ENCODE peak calls at places on chromosomes 1 and 21, in four cellular contexts. W is HEK293T, K is K562, V is HepG2. C is an unnamed sample.
A peak's percentile ranks its signal among the peaks of the same experiment; 100 is the strongest.

GRCh38 chr1:20075345-20075744 is 5.4 kb downstream of the PLA2G5 start:
- DNase-seq in W (no peak), K (no peak), V (no peak), C (no peak)

GRCh38 chr1:7350804-7351203 is 420.3 kb upstream of the VAMP3 start:
- DNase-seq in W (no peak), K (no peak), V (no peak), C (no peak)

GRCh38 chr1:6039031-6039430 is 6.7 kb upstream of the KCNAB2 start:
- DNase-seq in W (no peak), K (no peak), V (no peak), C (no peak)

GRCh38 chr1:92851729-92852128 is 19.9 kb downstream of the RPL5 start:
- DNase-seq in W (no peak), K (peak; percentile 38), V (no peak), C (no peak)

GRCh38 chr1:16124377-16125087 is 31.3 kb downstream of the EPHA2 start:
- DNase-seq in W (no peak), K (no peak), V (no peak), C (no peak)

GRCh38 chr1:119475866-119476439 is 31.1 kb upstream of the HSD3B1 start:
- DNase-seq in W (peak; percentile 85), K (peak; percentile 64), V (peak; percentile 46), C (peak; percentile 88)

GRCh38 chr1:167472729-167473529 is 45.4 kb downstream of the CD247 start:
- DNase-seq in W (no peak), K (no peak), V (no peak), C (no peak)

GRCh38 chr1:90707363-90707710 is 9.8 kb downstream of the BARHL2 start:
- DNase-seq in W (peak; percentile 75), K (peak; percentile 58), V (peak; percentile 33), C (peak; percentile 87)

GRCh38 chr1:107806902-107807301 is 158.1 kb downstream of the VAV3 start:
- DNase-seq in W (no peak), K (no peak), V (no peak), C (no peak)

GRCh38 chr1:212628813-212629415 is 20.4 kb downstream of the ATF3 start:
- DNase-seq in W (no peak), K (no peak), V (peak; percentile 70), C (no peak)

GRCh38 chr1:186297439-186297838 is 77.6 kb downstream of the TPR start:
- DNase-seq in W (no peak), K (no peak), V (no peak), C (no peak)

GRCh38 chr1:244067893-244068292 is 16.8 kb downstream of the ZBTB18 start:
- DNase-seq in W (no peak), K (no peak), V (peak; percentile 50), C (no peak)

GRCh38 chr1:201941420-201942128 is 4.8 kb downstream of the LMOD1 start:
- DNase-seq in W (peak; percentile 35), K (peak; percentile 96), V (peak; percentile 49), C (peak; percentile 83)

GRCh38 chr1:29820401-29820800 is 584.1 kb downstream of the PTPRU start:
- DNase-seq in W (no peak), K (no peak), V (no peak), C (no peak)

GRCh38 chr21:29985866-29986265 is 46.1 kb upstream of the GRIK1 start:
- DNase-seq in W (no peak), K (no peak), V (no peak), C (no peak)

GRCh38 chr1:209672705-209673630 is 2.2 kb upstream of the G0S2 start:
- DNase-seq in W (no peak), K (peak; percentile 32), V (no peak), C (no peak)
- TF ChIP-seq ELF4 in W (no peak), K (no peak), V (no peak), C (no peak)

GRCh38 chr1:54463259-54464030 is 57.3 kb upstream of the SSBP3 start:
- DNase-seq in W (no peak), K (peak; percentile 64), V (no peak), C (no peak)
- TF ChIP-seq ELF4 in W (no peak), K (no peak), V (no peak), C (no peak)

GRCh38 chr1:173432331-173432730 is 44.8 kb upstream of the PRDX6 start:
- DNase-seq in W (no peak), K (no peak), V (no peak), C (no peak)

GRCh38 chr1:173433927-173434326 is 43.2 kb upstream of the PRDX6 start:
- DNase-seq in W (no peak), K (no peak), V (no peak), C (no peak)

GRCh38 chr1:173429517-173430477 is 47.3 kb upstream of the PRDX6 start:
- DNase-seq in W (no peak), K (peak; percentile 96), V (peak; percentile 39), C (peak; percentile 69)

GRCh38 chr1:173431663-173432045 is 45.5 kb upstream of the PRDX6 start:
- DNase-seq in W (no peak), K (no peak), V (no peak), C (no peak)

DNA sequence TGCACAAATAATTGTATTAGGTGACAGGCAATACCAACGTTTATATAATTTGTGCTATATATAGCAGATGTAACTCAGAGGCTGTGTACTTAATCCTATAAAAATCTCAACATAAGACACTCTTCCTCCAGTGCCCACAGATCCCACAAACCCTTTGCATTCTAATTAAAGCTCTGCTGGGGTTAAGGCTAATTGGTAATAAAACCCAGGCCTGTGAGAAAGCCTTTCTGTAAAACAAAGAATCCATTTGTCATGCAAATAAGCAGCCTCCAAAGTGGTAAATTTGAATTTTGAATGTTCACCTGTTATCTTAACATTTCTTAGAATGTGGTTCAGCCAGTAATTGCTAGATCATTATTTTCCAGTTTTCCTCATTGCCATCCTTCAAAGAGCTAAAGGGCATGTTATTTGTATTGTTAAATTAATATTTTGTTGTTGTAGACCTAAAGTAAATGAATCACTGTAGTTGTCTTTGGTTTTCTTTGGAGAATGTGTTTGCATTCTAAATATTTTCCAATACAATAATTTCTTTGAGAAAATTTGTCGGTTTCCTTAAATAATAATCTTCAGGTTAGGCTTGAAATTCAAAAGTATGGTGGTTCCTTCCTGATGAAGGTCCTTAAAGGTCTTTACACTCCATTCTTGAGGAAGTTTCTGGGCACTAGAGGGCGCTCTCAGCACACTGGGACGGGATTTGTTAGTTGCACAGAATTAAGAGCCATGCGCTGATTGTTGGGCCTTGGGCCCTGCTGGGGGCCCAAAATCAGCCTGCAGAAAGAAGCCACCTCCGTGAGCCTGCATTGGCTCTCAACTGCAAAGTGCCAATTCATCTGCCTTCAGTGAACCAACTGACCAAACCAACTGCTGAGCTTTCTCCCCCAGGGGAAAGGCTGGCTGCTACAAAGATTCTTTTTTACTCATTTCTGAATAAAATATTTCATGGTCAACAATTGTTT is 46.1 kb upstream of the PRDX6 start:
- DNase-seq in W (peak; percentile 81), K (peak; percentile 97), V (peak; percentile 76), C (peak; percentile 94)
- TF ChIP-seq ELF4 in W (no peak), K (no peak), V (no peak), C (no peak)

GRCh38 chr1:13812456-13813397 is 112.7 kb downstream of the PRDM2 start:
- DNase-seq in W (no peak), K (no peak), V (no peak), C (no peak)

GRCh38 chr1:13809461-13810159 is 109.6 kb downstream of the PRDM2 start:
- DNase-seq in W (no peak), K (peak; percentile 62), V (no peak), C (no peak)

GRCh38 chr1:13814131-13814530 is 114.1 kb downstream of the PRDM2 start:
- DNase-seq in W (no peak), K (no peak), V (no peak), C (no peak)

GRCh38 chr1:13816016-13816760 is 116.2 kb downstream of the PRDM2 start:
- DNase-seq in W (no peak), K (no peak), V (no peak), C (no peak)

DNA sequence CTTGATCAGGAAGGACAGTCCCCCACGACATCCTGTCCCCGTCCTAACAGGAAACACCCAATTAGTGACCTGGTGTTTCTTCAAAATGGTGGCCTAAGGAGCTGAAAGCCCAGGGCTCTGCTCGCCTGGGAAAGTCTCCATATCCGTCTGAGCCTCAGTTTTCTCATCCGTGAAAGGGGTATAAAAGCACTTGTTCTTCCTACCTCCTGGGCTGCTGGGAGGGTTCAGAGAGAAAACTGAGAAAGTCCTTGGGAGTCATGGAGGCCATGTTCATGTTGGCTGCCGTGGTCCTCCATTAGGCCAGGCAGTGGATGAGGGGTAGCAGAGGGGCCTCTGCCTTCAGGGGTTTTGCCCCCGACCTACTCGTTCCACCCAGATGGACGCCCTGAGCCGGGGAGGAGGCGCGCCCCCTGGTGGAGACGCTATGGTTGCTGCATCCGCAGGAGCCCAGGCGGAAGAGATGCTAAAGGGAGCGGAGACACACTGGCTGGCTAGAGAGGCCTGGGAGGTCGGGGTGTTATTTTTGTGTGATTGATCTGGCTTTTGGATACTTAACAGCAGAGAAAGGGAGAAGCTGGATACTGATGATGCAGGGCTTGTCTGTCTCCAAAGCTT is 113.5 kb downstream of the PRDM2 start:
- DNase-seq in W (peak; percentile 80), K (peak; percentile 78), V (no peak), C (peak; percentile 79)
- TF ChIP-seq ELF4 in W (no peak), K (no peak), V (no peak), C (no peak)

C was measured in WTC11.